ENCODE peak calls at places on chromosomes 5 and 9, in ten cellular contexts. B, A, I, W, K, D, V, X, M and N are unnamed samples.

GRCh38 chr9:4137234-4137633 is 162.6 kb downstream of the GLIS3 start:
- ATAC-seq in B (peak), A (no peak), I (no peak), W (peak), K (no peak), D (no peak), V (peak), X (no peak), M (no peak), N (peak)

GRCh38 chr5:14293279-14293678 is 150.1 kb downstream of the TRIO start:
- ATAC-seq in B (no peak), A (no peak), I (peak), W (no peak), K (no peak), D (no peak), V (no peak), X (peak), M (no peak), N (no peak)

GRCh38 chr5:53882637-53883036 is 322.2 kb downstream of the NDUFS4 start:
- ATAC-seq in B (no peak), A (no peak), I (no peak), W (no peak), K (no peak), D (no peak), V (no peak), X (no peak), M (no peak), N (no peak)

GRCh38 chr9:17005085-17005484 is 129.8 kb upstream of the CNTLN start:
- ATAC-seq in B (no peak), A (no peak), I (peak), W (peak), K (no peak), D (no peak), V (peak), X (peak), M (peak), N (peak)

GRCh38 chr9:35481347-35481975 is 8.4 kb upstream of the RUSC2 start:
- ATAC-seq in B (peak), A (peak), I (peak), W (peak), K (no peak), D (peak), V (peak), X (no peak), M (peak), N (peak)

GRCh38 chr5:170538096-170538465 is 34.3 kb downstream of the KCNIP1 start:
- ATAC-seq in B (no peak), A (no peak), I (no peak), W (no peak), K (no peak), D (no peak), V (peak), X (no peak), M (no peak), N (no peak)

GRCh38 chr9:95718263-95718662 is 157.2 kb upstream of the ERCC6L2 start:
- ATAC-seq in B (no peak), A (no peak), I (no peak), W (no peak), K (no peak), D (no peak), V (no peak), X (no peak), M (no peak), N (no peak)

GRCh38 chr5:178359738-178360137 is 127.1 kb upstream of the PHYKPL start:
- ATAC-seq in B (no peak), A (no peak), I (no peak), W (no peak), K (no peak), D (no peak), V (no peak), X (no peak), M (no peak), N (no peak)

GRCh38 chr5:6291961-6292360 is 86.4 kb downstream of the MED10 start:
- ATAC-seq in B (peak), A (peak), I (no peak), W (no peak), K (no peak), D (no peak), V (no peak), X (no peak), M (no peak), N (no peak)